ENCODE peak calls at places on chromosomes 2 and 18, in six cellular contexts. D is IMR-90, J is MM.1S, H is GM23248, R is H1, C is mesendoderm. E is an unnamed sample.

GRCh38 chr18:48104703-48105102 is 174.2 kb upstream of the SMAD2 start:
- DNase-seq in C (no peak), D (no peak), R (no peak), J (no peak), H (no peak), E (no peak)

GRCh38 chr2:175823291-175824073 is 178.6 kb downstream of the LNPK start:
- DNase-seq in R (no peak), D (no peak), J (no peak), H (peak), C (no peak), E (peak)

GRCh38 chr2:134776836-134777235 is 58.0 kb upstream of the TMEM163 start:
- DNase-seq in C (no peak), D (no peak), R (no peak), J (no peak), H (no peak), E (peak)

GRCh38 chr2:207066166-207066565 is 99.6 kb downstream of the KLF7 start:
- DNase-seq in R (no peak), C (no peak), D (no peak), H (no peak), J (no peak), E (no peak)

GRCh38 chr2:55827855-55828254 is 95.7 kb downstream of the EFEMP1 start:
- DNase-seq in D (peak), R (no peak), J (no peak), C (no peak), H (peak), E (no peak)

GRCh38 chr2:210456571-210456970 is 20.0 kb downstream of the LANCL1 start:
- DNase-seq in J (no peak), H (no peak), R (no peak), C (no peak), D (no peak), E (no peak)

GRCh38 chr2:239400000-239400831 is 604 bp downstream of the HDAC4 start:
- DNase-seq in D (peak), R (no peak), C (no peak), J (peak), H (peak), E (peak)

GRCh38 chr2:95277246-95277906 is 3.1 kb downstream of the PROM2 start:
- DNase-seq in J (no peak), C (peak), D (no peak), R (no peak), H (peak), E (no peak)

GRCh38 chr2:113240915-113241911 is 37.5 kb downstream of the PAX8 start:
- DNase-seq in D (peak), C (peak), H (peak), R (no peak), J (no peak), E (no peak)

GRCh38 chr2:238698451-238699306 is 149.2 kb upstream of the TWIST2 start:
- DNase-seq in D (no peak), J (no peak), C (no peak), H (no peak), R (no peak), E (no peak)

GRCh38 chr2:201964631-201965206 is 68.9 kb upstream of the FZD7 start:
- DNase-seq in C (no peak), H (no peak), R (no peak), D (no peak), J (peak), E (no peak)

GRCh38 chr2:218570850-218571249 is 2.2 kb downstream of the CNOT9 start:
- DNase-seq in J (peak), R (no peak), C (no peak), D (peak), H (peak), E (no peak)

GRCh38 chr2:110866496-110866895 is 134.1 kb downstream of the ACOXL start:
- DNase-seq in D (no peak), H (no peak), J (no peak), C (no peak), R (no peak), E (peak)

GRCh38 chr2:175539122-175539521 is 357.6 kb upstream of the ATP5MC3 start:
- DNase-seq in H (no peak), R (no peak), J (no peak), C (no peak), D (no peak), E (no peak)

DNA sequence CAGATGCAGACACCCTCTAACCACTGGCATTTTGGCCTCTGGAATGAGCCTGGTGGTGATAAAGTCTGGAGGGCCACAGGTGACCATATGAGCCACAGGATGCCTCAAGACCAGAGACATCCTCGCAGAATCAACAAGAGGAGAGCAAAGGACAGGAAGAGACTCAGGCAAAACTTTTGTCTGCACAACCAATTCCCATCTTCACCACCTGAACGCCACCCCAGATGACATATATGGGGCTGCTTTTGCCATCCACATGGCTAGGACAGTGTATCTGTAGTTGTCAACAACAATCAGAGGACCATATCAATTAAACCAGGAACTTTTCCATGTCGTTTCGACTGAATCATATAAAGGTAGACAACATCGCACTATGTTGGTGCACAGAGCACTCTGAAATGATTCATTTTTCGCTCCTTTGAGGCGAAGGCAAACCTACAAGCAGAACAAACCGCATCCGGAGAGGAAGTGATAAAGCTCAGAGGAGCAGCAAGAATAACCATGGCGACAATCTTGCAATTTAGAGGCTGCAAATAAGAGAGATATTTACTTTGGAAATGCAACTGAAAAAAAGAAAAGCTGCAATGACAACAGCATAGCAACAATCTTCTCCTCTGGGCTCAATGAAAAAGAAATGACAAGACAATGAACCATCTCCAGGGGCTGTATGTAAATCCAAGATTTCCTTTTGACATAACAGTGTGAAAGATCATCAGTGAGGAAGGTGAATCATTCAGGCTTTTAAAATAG is 204.5 kb downstream of the ARL4C start:
- DNase-seq in C (peak), D (no peak), H (no peak), J (peak), R (no peak), E (no peak)
- H3K4me2 ChIP-seq in C (no peak), D (no peak), H (no peak), J (peak), R (no peak), E (no peak)

DNA sequence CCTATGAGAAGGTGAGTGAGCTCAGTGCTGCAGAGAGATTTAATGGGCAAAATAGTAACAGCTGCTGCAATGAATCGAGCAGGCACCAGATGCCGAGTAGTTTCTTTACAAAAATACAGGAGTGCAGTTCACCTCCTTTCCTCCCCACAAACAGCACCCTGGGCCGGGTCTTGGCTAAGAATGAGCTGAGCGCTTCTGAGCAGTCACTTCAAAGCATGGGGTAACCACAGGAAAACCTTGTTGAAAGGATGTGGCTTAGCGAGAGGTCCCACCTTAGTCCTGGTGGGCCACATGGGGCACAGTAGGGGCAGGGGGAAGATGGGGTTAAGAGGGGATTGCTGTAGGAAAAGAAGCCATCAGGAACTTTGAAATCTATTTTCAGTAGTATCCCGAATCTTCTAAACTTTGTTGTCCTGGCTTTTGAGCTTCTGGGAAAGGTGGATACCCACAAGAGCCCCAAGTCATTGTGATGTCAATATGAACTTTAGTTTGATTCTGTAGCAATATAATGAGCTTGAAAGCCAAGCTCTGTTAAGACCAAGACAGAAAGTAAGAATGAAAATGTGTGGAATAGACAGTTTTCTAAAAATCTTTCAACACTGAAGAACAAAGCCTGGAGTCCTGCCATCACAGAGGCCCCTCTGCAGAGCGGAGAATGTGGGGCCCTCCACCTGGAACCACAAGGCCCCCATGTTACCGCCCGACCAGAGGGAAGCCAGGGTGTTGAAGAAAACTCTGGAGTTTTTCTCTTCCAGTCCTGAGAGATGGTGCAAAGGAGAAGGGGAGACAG is 101.0 kb upstream of the ZNF236 start:
- DNase-seq in D (no peak), H (no peak), C (no peak), J (no peak), R (no peak), E (no peak)
- H3K4me2 ChIP-seq in D (no peak), H (no peak), C (no peak), J (no peak), R (no peak), E (no peak)

GRCh38 chr2:190838492-190838910 is 42.1 kb upstream of the GLS start:
- DNase-seq in R (no peak), D (peak), J (no peak), H (peak), C (no peak), E (no peak)

GRCh38 chr2:190836767-190837166 is 43.9 kb upstream of the GLS start:
- DNase-seq in D (no peak), J (no peak), H (no peak), R (no peak), C (no peak), E (no peak)

GRCh38 chr2:190837417-190837816 is 43.2 kb upstream of the GLS start:
- DNase-seq in H (peak), R (no peak), C (no peak), J (no peak), D (peak), E (no peak)

GRCh38 chr2:190835303-190835930 is 45.2 kb upstream of the GLS start:
- DNase-seq in R (no peak), J (no peak), D (peak), H (peak), C (no peak), E (no peak)

GRCh38 chr2:190837991-190838390 is 42.6 kb upstream of the GLS start:
- DNase-seq in D (no peak), J (no peak), C (no peak), H (peak), R (no peak), E (no peak)
- H3K4me2 ChIP-seq in D (peak), J (no peak), C (no peak), H (peak), R (no peak), E (no peak)

GRCh38 chr2:38107738-38108410 is 31.9 kb upstream of the CYP1B1 start:
- DNase-seq in J (no peak), C (peak), H (no peak), R (no peak), D (no peak), E (peak)

GRCh38 chr2:38106420-38107182 is 30.6 kb upstream of the CYP1B1 start:
- DNase-seq in R (no peak), C (peak), H (peak), J (no peak), D (peak), E (no peak)

GRCh38 chr2:38108907-38109731 is 33.2 kb upstream of the CYP1B1 start:
- DNase-seq in R (no peak), D (no peak), J (no peak), C (no peak), H (no peak), E (no peak)

GRCh38 chr2:38113036-38113435 is 37.1 kb upstream of the CYP1B1 start:
- DNase-seq in J (no peak), H (no peak), D (no peak), R (no peak), C (no peak), E (no peak)

DNA sequence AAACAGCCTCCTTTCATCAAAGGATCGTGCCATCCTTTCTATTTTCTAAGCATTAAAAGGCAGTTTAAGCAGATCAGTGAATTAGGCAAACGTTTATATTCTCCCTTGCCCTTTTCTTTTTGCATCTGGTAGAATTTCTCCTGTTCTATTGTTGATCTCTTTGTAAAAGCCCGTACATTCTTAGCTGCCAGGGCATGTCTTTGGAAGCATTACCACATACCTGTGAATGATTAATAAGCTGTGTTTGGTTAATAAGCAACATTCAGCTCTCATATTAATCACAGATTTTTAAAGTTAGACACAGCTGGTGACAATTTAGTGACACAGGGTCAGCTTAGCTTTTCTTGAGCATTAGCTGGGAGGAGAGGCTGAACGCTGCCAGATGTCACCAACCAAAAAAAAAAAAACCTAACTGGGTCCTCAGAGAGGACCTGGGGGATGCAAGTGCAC is 33.8 kb upstream of the CYP1B1 start:
- DNase-seq in J (no peak), H (peak), C (no peak), D (no peak), R (no peak), E (no peak)
- H3K4me2 ChIP-seq in J (no peak), H (peak), C (no peak), D (no peak), R (no peak), E (no peak)

DNA sequence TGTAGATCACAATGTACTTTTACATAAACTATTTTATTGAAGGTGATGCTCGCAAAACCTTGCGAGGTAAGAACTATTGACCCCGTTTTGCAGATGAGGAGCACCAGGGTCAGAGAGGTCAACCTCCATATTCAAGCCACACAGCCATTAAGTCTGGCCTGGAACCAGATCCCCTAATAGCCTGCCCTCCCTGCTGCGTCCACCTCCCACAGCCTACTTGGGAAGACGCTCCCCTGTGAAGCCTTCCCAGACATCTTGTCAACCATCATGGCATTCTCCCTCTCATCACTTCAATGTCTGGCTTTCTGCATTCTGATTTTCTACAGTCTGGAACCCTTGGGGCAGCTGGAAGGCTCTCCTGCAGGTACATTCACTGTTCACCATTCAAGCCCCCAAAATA is 101.0 kb downstream of the TTC32 start:
- DNase-seq in C (no peak), J (no peak), D (no peak), H (no peak), R (no peak), E (no peak)
- H3K4me2 ChIP-seq in C (no peak), J (no peak), D (no peak), H (peak), R (no peak), E (no peak)

GRCh38 chr2:60544059-60544458 is 9.4 kb downstream of the BCL11A start:
- DNase-seq in J (no peak), D (no peak), H (no peak), R (no peak), C (no peak), E (no peak)
- H3K4me2 ChIP-seq in J (no peak), D (no peak), H (no peak), R (no peak), C (no peak), E (no peak)

E was measured in neural progenitor cell.